ENCODE peak calls at places on chromosome 13, in nine cellular contexts. D is epithelial cell of esophagus; A is IMR-90; S is neural progenitor cell; N is bronchial epithelial cell; Q is dorsolateral prefrontal cortex; P is brain microvascular endothelial cell; E is CD4-positive, alpha-beta T cell; T is cardiac fibroblast. Z is an unnamed sample.

GRCh38 chr13:71513414-71514063 is 353.5 kb downstream of the DACH1 start:
- DNase-seq in D (no peak), A (no peak), S (no peak), N (no peak), Q (no peak), P (no peak), E (no peak), T (no peak), Z (no peak)

GRCh38 chr13:101452519-101453485 is at the start of gene ITGBL1:
- DNase-seq in D (no peak), A (peak), S (no peak), N (no peak), Q (no peak), P (no peak), E (no peak), T (peak), Z (peak)

GRCh38 chr13:40363653-40364052 is 302.8 kb downstream of the FOXO1 start:
- DNase-seq in D (no peak), A (no peak), S (no peak), N (no peak), Q (no peak), P (no peak), E (no peak), T (no peak), Z (no peak)

GRCh38 chr13:27657724-27658123 is 36.0 kb downstream of the POLR1D start:
- DNase-seq in D (no peak), A (no peak), S (no peak), N (no peak), Q (no peak), P (no peak), E (no peak), T (no peak), Z (no peak)

GRCh38 chr13:52195052-52195837 is 35.8 kb upstream of the NEK3 start:
- DNase-seq in D (peak), A (peak), S (peak), N (peak), Q (peak), P (peak), E (peak), T (peak), Z (peak)

GRCh38 chr13:107765724-107766436 is 449.5 kb downstream of the LIG4 start:
- DNase-seq in D (no peak), A (peak), S (no peak), N (no peak), Q (no peak), P (no peak), E (no peak), T (no peak), Z (no peak)

GRCh38 chr13:21670006-21670882 is 629 bp upstream of the FGF9 start:
- DNase-seq in D (peak), A (peak), S (peak), N (no peak), Q (peak), P (peak), E (peak), T (peak), Z (no peak)

GRCh38 chr13:54912367-54912766 is 1883.8 kb downstream of the OLFM4 start:
- DNase-seq in D (no peak), A (no peak), S (no peak), N (no peak), Q (no peak), P (no peak), E (no peak), T (no peak), Z (no peak)

GRCh38 chr13:98105929-98106336 is 37.0 kb upstream of the FARP1 start:
- DNase-seq in D (no peak), A (peak), S (no peak), N (no peak), Q (no peak), P (peak), E (no peak), T (peak), Z (no peak)

GRCh38 chr13:112055032-112055416 is 11.9 kb upstream of the SOX1 start:
- DNase-seq in D (no peak), A (no peak), S (no peak), N (no peak), Q (no peak), P (no peak), E (no peak), T (no peak), Z (no peak)

GRCh38 chr13:79581870-79582315 is 100.9 kb downstream of the NDFIP2 start:
- DNase-seq in D (peak), A (peak), S (peak), N (no peak), Q (peak), P (peak), E (no peak), T (peak), Z (no peak)

GRCh38 chr13:111845621-111846351 is 221.2 kb upstream of the SOX1 start:
- DNase-seq in D (no peak), A (no peak), S (no peak), N (no peak), Q (no peak), P (no peak), E (no peak), T (no peak), Z (no peak)

GRCh38 chr13:53781941-53782340 is 753.3 kb downstream of the OLFM4 start:
- DNase-seq in D (no peak), A (no peak), S (peak), N (no peak), Q (no peak), P (no peak), E (no peak), T (no peak), Z (no peak)

GRCh38 chr13:40787062-40787461 is 2.3 kb upstream of the SLC25A15 start:
- DNase-seq in D (no peak), A (peak), S (no peak), N (no peak), Q (no peak), P (peak), E (no peak), T (no peak), Z (no peak)

GRCh38 chr13:27476943-27477681 is 26.7 kb upstream of the MTIF3 start:
- DNase-seq in D (peak), A (peak), S (no peak), N (peak), Q (no peak), P (peak), E (no peak), T (no peak), Z (peak)

GRCh38 chr13:45674908-45675307 is 27.2 kb upstream of the CBY2 start:
- DNase-seq in D (peak), A (peak), S (peak), N (peak), Q (no peak), P (peak), E (no peak), T (peak), Z (no peak)

GRCh38 chr13:98254541-98254940 is 77.5 kb upstream of the RNF113B start:
- DNase-seq in D (no peak), A (peak), S (no peak), N (no peak), Q (no peak), P (no peak), E (no peak), T (no peak), Z (no peak)

GRCh38 chr13:50222569-50223332 is 207.5 kb downstream of the KCNRG start:
- DNase-seq in D (peak), A (peak), S (no peak), N (peak), Q (no peak), P (peak), E (peak), T (peak), Z (no peak)

GRCh38 chr13:107271226-107271625 is 703.3 kb upstream of the ARGLU1 start:
- DNase-seq in D (no peak), A (peak), S (peak), N (peak), Q (no peak), P (peak), E (no peak), T (peak), Z (no peak)

GRCh38 chr13:48559638-48560320 is 26.9 kb upstream of the RCBTB2 start:
- DNase-seq in D (peak), A (peak), S (no peak), N (peak), Q (no peak), P (peak), E (no peak), T (peak), Z (no peak)

GRCh38 chr13:35484384-35484783 is 7.9 kb upstream of the MAB21L1 start:
- DNase-seq in D (no peak), A (no peak), S (no peak), N (no peak), Q (no peak), P (no peak), E (no peak), T (no peak), Z (no peak)

GRCh38 chr13:27565818-27566217 is 54.5 kb downstream of the LNX2 start:
- DNase-seq in D (no peak), A (no peak), S (no peak), N (no peak), Q (no peak), P (no peak), E (no peak), T (no peak), Z (no peak)

GRCh38 chr13:23427342-23428182 is 5.9 kb downstream of the SACS start:
- DNase-seq in D (peak), A (peak), S (no peak), N (peak), Q (no peak), P (peak), E (no peak), T (peak), Z (no peak)

GRCh38 chr13:29511980-29512379 is 83.5 kb downstream of the SLC7A1 start:
- DNase-seq in D (no peak), A (peak), S (no peak), N (no peak), Q (no peak), P (no peak), E (no peak), T (peak), Z (no peak)

GRCh38 chr13:84377071-84377470 is 494.8 kb upstream of the SLITRK1 start:
- DNase-seq in D (no peak), A (no peak), S (no peak), N (no peak), Q (no peak), P (no peak), E (no peak), T (no peak), Z (no peak)

GRCh38 chr13:86447479-86447878 is 648.3 kb upstream of the SLITRK6 start:
- DNase-seq in D (no peak), A (no peak), S (no peak), N (no peak), Q (no peak), P (no peak), E (no peak), T (no peak), Z (no peak)

GRCh38 chr13:53242015-53242414 is 213.4 kb downstream of the OLFM4 start:
- DNase-seq in D (no peak), A (no peak), S (peak), N (no peak), Q (no peak), P (no peak), E (no peak), T (no peak), Z (no peak)

GRCh38 chr13:21058361-21058760 is 3.0 kb downstream of the LATS2 start:
- DNase-seq in D (peak), A (no peak), S (no peak), N (no peak), Q (no peak), P (no peak), E (no peak), T (peak), Z (no peak)

GRCh38 chr13:39410089-39410901 is 192.7 kb downstream of the LHFPL6 start:
- DNase-seq in D (no peak), A (peak), S (no peak), N (no peak), Q (no peak), P (no peak), E (no peak), T (peak), Z (no peak)

DNA sequence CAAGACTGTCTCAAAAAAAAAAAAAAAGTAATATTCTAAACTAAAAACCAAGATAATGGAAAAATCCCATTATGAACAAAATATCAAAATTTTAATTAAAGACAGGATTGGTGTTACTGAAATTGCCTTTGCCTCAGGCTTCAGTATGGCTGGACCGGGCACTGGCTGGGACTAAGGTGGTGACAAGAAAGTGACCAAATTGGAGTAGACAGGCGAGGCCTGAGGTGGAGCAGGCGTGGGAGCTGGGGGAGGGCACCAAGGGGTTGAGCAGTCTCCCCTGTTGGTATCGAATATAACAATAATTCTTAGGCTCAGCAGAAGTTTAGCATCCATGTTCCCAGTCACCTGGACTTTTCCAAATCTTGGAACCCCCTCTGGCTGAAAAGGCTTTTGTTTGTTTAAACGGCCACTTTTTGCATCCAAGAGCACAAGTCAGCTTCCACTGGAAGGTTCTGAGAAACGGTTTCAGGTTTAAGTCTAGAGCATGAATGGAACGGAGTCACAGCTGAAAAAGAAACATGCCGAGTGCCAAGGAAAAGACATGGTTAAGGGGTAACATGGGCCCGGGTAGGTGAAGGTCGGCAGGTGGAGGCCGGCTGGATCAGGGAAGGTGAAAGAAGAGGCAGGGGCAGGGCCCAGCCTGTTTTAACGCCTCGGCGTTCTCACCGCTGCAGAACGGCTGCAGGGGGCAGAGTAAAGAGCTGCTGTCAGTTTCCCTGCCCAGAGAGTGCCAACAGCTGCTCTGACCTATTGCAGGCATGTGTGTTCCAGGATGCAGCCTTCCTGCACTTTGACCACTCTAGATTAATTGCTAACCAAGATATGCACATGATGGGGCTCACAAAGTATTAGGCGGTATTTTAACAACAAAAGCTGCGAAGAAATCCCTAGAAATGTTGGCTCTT is 104.4 kb downstream of the TM9SF2 start:
- DNase-seq in D (peak), A (no peak), S (peak), N (peak), Q (peak), P (no peak), E (peak), T (peak), Z (peak)
- TF ChIP-seq CTCF in D (peak), A (no peak), S (peak), N (peak), Q (no peak), P (peak), E (peak), T (peak), Z (peak)

GRCh38 chr13:113609616-113610015 is 25.1 kb downstream of the TFDP1 start:
- DNase-seq in D (no peak), A (no peak), S (no peak), N (no peak), Q (no peak), P (no peak), E (no peak), T (no peak), Z (no peak)
- TF ChIP-seq CTCF in D (no peak), A (no peak), S (no peak), N (no peak), Q (no peak), P (no peak), E (no peak), T (no peak), Z (no peak)

GRCh38 chr13:34044041-34044440 is 226.1 kb downstream of the RFC3 start:
- DNase-seq in D (peak), A (no peak), S (no peak), N (peak), Q (no peak), P (no peak), E (no peak), T (peak), Z (no peak)

GRCh38 chr13:34046457-34046856 is 228.5 kb downstream of the RFC3 start:
- DNase-seq in D (no peak), A (no peak), S (no peak), N (no peak), Q (no peak), P (no peak), E (no peak), T (no peak), Z (no peak)

GRCh38 chr13:34048652-34049051 is 230.7 kb downstream of the RFC3 start:
- DNase-seq in D (peak), A (no peak), S (no peak), N (peak), Q (no peak), P (no peak), E (no peak), T (no peak), Z (no peak)

GRCh38 chr13:34040863-34041262 is 222.9 kb downstream of the RFC3 start:
- DNase-seq in D (no peak), A (no peak), S (no peak), N (no peak), Q (no peak), P (no peak), E (no peak), T (no peak), Z (no peak)

GRCh38 chr13:34044660-34045080 is 226.7 kb downstream of the RFC3 start:
- DNase-seq in D (peak), A (peak), S (no peak), N (peak), Q (no peak), P (peak), E (no peak), T (peak), Z (no peak)
- TF ChIP-seq CTCF in D (peak), A (no peak), S (no peak), N (no peak), Q (no peak), P (no peak), E (no peak), T (no peak), Z (no peak)

GRCh38 chr13:47100214-47100853 is 203.5 kb upstream of the HTR2A start:
- DNase-seq in D (no peak), A (peak), S (no peak), N (no peak), Q (no peak), P (no peak), E (no peak), T (no peak), Z (peak)
- TF ChIP-seq CTCF in D (no peak), A (no peak), S (no peak), N (no peak), Q (no peak), P (no peak), E (no peak), T (no peak), Z (no peak)

Z was measured in GM12864.